ENCODE peak calls at places on chromosomes 1 and 21, in five cellular contexts. N, T, R, Q and U are unnamed samples.

GRCh38 chr1:233098255-233098580 is 147.8 kb downstream of the NTPCR start:
- DNase-seq in Q (no peak), T (no peak), N (no peak), R (no peak), U (no peak)

GRCh38 chr21:37450385-37451044 is 83.9 kb downstream of the DYRK1A start:
- DNase-seq in Q (no peak), N (peak; percentile 58), R (no peak), T (no peak), U (no peak)

GRCh38 chr21:18164933-18165332 is 79.7 kb upstream of the CHODL start:
- DNase-seq in R (no peak), N (no peak), T (no peak), Q (no peak), U (no peak)

GRCh38 chr1:153534933-153535663 is 693 bp downstream of the S100A6 start:
- DNase-seq in T (peak; percentile 71), R (no peak), N (no peak), Q (peak; percentile 69), U (peak; percentile 87)

GRCh38 chr1:8733463-8733862 is 84.0 kb downstream of the RERE start:
- DNase-seq in T (peak; percentile 90), R (no peak), N (no peak), Q (no peak), U (no peak)

GRCh38 chr1:32272557-32273388 is 19.1 kb upstream of the HDAC1 start:
- DNase-seq in R (no peak), Q (no peak), T (no peak), N (no peak), U (peak; percentile 47)

GRCh38 chr1:234691567-234691966 is 81.6 kb upstream of the IRF2BP2 start:
- DNase-seq in R (no peak), T (no peak), N (peak; percentile 50), Q (no peak), U (no peak)

GRCh38 chr21:44942566-44942965 is 2.7 kb downstream of the SLX9 start:
- DNase-seq in T (no peak), Q (no peak), R (no peak), N (no peak), U (peak; percentile 27)

DNA sequence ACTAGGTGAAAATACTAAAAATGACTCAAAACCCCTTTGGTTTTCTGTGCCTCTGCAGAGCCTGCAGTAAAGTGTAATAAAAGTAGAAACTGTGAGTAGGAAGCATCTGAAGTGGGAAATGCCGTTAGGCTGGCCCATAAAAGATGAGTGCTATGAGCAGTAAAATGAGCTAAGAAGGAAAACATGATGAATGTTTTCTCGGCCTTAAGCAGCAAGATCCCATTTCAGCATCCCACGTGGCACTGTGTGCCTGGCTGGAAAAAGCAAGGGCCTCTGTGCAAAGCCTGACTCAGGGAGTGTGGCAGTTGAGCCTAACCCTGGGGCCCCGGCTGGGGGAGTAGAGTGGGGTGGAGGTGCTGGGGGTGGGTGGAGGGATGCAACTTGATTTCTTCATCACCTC is 109.5 kb downstream of the TBX15 start:
- DNase-seq in Q (no peak), T (no peak), R (no peak), N (no peak), U (no peak)
- H3K4me1 ChIP-seq in Q (no peaks in the 10 kb centered on the region), T (peaks cover 21% of the 10 kb centered on the region), R (no peaks in the 10 kb centered on the region), N (no peaks in the 10 kb centered on the region), U (no peaks in the 10 kb centered on the region)

DNA sequence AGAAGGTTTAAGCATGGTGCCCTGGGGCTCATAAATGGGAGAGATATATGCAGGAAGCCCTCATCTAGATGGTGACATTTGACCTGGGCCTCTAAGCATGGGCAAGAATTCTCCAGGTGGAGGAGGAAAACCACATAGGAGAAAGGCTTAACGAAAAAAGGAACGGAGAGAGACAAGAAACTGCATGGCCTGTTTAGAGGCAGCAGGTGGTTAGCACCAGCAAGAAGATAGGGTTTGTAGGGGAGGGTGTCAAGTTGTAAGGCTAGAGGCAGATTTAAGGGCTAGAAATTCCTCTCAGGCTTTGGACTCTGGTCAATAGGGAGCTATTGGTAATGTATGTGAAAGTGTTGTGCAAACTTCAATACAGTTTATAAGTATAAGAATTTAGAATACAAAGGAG is 8.2 kb upstream of the MAPKAPK2 start:
- DNase-seq in Q (no peak), R (no peak), N (no peak), T (no peak), U (no peak)
- H3K4me1 ChIP-seq in Q (peaks cover 5% of the 10 kb centered on the region), R (peaks cover 13% of the 10 kb centered on the region), N (peaks cover 21% of the 10 kb centered on the region), T (peaks cover 30% of the 10 kb centered on the region), U (peaks cover 43% of the 10 kb centered on the region)

GRCh38 chr1:27562483-27563406 is 41.2 kb downstream of the AHDC1 start:
- DNase-seq in T (peak; percentile 26), R (no peak), N (no peak), Q (no peak), U (no peak)
- H3K4me1 ChIP-seq in T (peaks cover 74% of the 10 kb centered on the region), R (peaks cover 58% of the 10 kb centered on the region), N (peaks cover 50% of the 10 kb centered on the region), Q (peaks cover 83% of the 10 kb centered on the region), U (peaks cover 98% of the 10 kb centered on the region)

DNA sequence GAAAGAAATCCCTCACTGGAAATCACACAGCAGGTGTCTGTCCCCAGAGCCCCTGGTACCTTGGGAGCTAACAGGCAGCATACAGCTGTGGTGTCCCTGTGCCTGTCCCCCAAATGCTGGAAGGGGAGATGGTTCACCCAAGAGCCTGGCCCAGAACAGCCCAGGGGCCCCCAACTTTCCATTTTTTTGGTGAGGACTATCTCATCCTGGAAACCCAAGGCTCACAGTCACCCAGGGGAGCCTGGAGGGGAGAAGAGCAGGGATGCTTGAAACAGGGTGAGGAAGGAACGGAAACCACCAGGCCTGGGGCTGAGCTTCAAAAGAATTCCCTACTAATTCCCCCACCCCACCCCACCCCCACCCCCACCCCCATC is 3.6 kb downstream of the SDC3 start:
- DNase-seq in Q (no peak), R (no peak), N (no peak), T (no peak), U (peak; percentile 35)
- H3K4me1 ChIP-seq in Q (peaks cover 54% of the 10 kb centered on the region), R (peaks cover 7% of the 10 kb centered on the region), N (peaks cover 45% of the 10 kb centered on the region), T (no peaks in the 10 kb centered on the region), U (peaks cover 83% of the 10 kb centered on the region)

DNA sequence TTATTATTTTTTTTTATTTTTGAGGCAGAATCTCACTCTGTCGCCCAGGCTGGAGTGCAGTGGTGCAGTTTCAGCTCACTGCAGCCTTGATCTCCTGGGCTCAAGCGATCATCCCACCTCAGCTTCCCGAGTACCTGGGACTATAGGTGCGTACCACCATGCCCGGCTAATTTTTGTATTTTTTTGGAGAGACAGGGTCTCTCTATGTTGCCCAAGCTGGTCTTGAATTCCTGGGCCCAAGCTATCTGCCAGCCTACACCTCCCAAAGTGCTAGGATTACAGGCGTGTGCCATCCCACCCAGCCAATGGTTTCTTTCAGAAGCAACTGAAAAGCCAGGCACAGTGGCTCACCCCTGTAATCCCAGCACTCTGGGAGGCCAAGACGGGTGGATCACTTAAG is 2.3 kb downstream of the KRTCAP2 start:
- DNase-seq in N (no peak), Q (no peak), R (no peak), T (no peak), U (peak; percentile 24)
- H3K4me1 ChIP-seq in N (peaks cover 4% of the 10 kb centered on the region), Q (peaks cover 28% of the 10 kb centered on the region), R (peaks cover 10% of the 10 kb centered on the region), T (peaks cover 29% of the 10 kb centered on the region), U (peaks cover 71% of the 10 kb centered on the region)

DNA sequence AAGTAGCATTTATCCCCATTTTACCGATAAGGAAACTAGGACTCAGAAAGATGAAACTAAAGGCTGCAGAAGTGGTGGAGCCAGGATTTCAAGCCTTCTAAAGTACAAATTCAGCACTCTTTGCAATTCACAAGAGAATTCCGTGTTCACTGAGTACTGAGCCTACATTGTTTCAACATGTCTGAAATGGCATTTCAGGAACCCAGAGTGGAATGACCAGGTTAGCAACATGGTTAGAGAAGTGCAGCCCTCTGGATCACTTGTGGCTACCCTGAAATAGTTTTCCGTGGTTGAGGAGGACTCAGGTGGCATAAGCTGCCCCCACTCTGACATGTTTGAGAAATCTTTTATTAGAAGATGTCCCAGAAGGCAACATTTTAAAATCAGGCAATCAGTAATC is 6.6 kb downstream of the MYCL start:
- DNase-seq in Q (no peak), R (no peak), N (no peak), T (no peak), U (no peak)
- H3K4me1 ChIP-seq in Q (no peaks in the 10 kb centered on the region), R (peaks cover 29% of the 10 kb centered on the region), N (peaks cover 15% of the 10 kb centered on the region), T (no peaks in the 10 kb centered on the region), U (peaks cover 22% of the 10 kb centered on the region)